ENCODE peak calls at places on chromosomes 7 and 10, in nine cellular contexts. P is PC-3, H is astrocyte of the spinal cord, Q is SK-N-SH, B is tibial artery, D is HL-60, V is H9, Z is fibroblast of mammary gland, J is fibroblast of lung. C is an unnamed sample.

GRCh38 chr10:125661942-125662515 is 20.9 kb downstream of the TEX36 start:
- DNase-seq in P (peak), H (peak), Q (no peak), B (no peak), D (no peak), V (no peak), Z (peak), J (peak), C (peak)

GRCh38 chr7:13071999-13072398 is 384.6 kb downstream of the ARL4A start:
- DNase-seq in P (no peak), H (no peak), Q (no peak), B (no peak), D (no peak), V (no peak), Z (no peak), J (no peak), C (peak)

GRCh38 chr7:121406461-121406860 is 10.4 kb upstream of the FAM3C start:
- DNase-seq in P (no peak), H (no peak), Q (no peak), B (no peak), D (no peak), V (no peak), Z (no peak), J (no peak), C (no peak)

GRCh38 chr7:140327261-140327661 is 71.1 kb downstream of the SLC37A3 start:
- DNase-seq in P (no peak), H (no peak), Q (peak), B (no peak), D (no peak), V (no peak), Z (no peak), J (no peak), C (no peak)

GRCh38 chr7:1271046-1271445 is 38.4 kb downstream of the UNCX start:
- DNase-seq in P (no peak), H (no peak), Q (no peak), B (no peak), D (no peak), V (no peak), Z (no peak), J (no peak), C (no peak)

GRCh38 chr10:133528845-133529575 is 1.8 kb downstream of the CYP2E1 start:
- DNase-seq in P (peak), H (no peak), Q (peak), B (no peak), D (peak), V (no peak), Z (peak), J (peak), C (no peak)

GRCh38 chr10:7625836-7626235 is 40.9 kb downstream of the ITIH5 start:
- DNase-seq in P (no peak), H (no peak), Q (no peak), B (no peak), D (no peak), V (no peak), Z (peak), J (no peak), C (peak)

GRCh38 chr10:29266641-29267040 is 22.2 kb upstream of the LYZL1 start:
- DNase-seq in P (no peak), H (peak), Q (peak), B (no peak), D (no peak), V (peak), Z (peak), J (peak), C (no peak)

GRCh38 chr10:88062385-88062784 is 199.0 kb downstream of the PTEN start:
- DNase-seq in P (no peak), H (peak), Q (no peak), B (no peak), D (peak), V (no peak), Z (no peak), J (peak), C (no peak)

GRCh38 chr10:86265236-86265876 is 101.2 kb downstream of the GRID1 start:
- DNase-seq in P (no peak), H (no peak), Q (peak), B (peak), D (no peak), V (peak), Z (no peak), J (no peak), C (no peak)

GRCh38 chr7:65250697-65251395 is 122.8 kb upstream of the ZNF92 start:
- DNase-seq in P (no peak), H (no peak), Q (no peak), B (no peak), D (no peak), V (peak), Z (no peak), J (no peak), C (no peak)

GRCh38 chr10:127040756-127041155 is 135.5 kb downstream of the DOCK1 start:
- DNase-seq in P (peak), H (no peak), Q (no peak), B (no peak), D (no peak), V (no peak), Z (no peak), J (peak), C (peak)

GRCh38 chr10:1187151-1187854 is 131.1 kb downstream of the WDR37 start:
- DNase-seq in P (no peak), H (no peak), Q (no peak), B (no peak), D (no peak), V (no peak), Z (no peak), J (no peak), C (peak)

GRCh38 chr7:144812379-144813283 is 23.2 kb downstream of the TPK1 start:
- DNase-seq in P (no peak), H (no peak), Q (no peak), B (no peak), D (peak), V (no peak), Z (no peak), J (no peak), C (no peak)

GRCh38 chr10:100562806-100563293 is 27.1 kb downstream of the HIF1AN start:
- DNase-seq in P (no peak), H (peak), Q (peak), B (no peak), D (peak), V (peak), Z (peak), J (peak), C (peak)

GRCh38 chr7:36107926-36108631 is 45.0 kb upstream of the EEPD1 start:
- DNase-seq in P (no peak), H (no peak), Q (no peak), B (no peak), D (no peak), V (no peak), Z (no peak), J (no peak), C (no peak)

GRCh38 chr7:16587785-16588184 is 57.8 kb downstream of the ANKMY2 start:
- DNase-seq in P (no peak), H (no peak), Q (no peak), B (no peak), D (no peak), V (no peak), Z (no peak), J (no peak), C (no peak)

GRCh38 chr7:102288285-102288930 is 1.7 kb downstream of the SH2B2 start:
- DNase-seq in P (peak), H (no peak), Q (no peak), B (no peak), D (peak), V (no peak), Z (no peak), J (no peak), C (no peak)
- TF ChIP-seq CTCF in P (peak), H (peak), Q (peak), B (no peak), D (peak), V (no peak), Z (no peak), J (peak), C (no peak)

DNA sequence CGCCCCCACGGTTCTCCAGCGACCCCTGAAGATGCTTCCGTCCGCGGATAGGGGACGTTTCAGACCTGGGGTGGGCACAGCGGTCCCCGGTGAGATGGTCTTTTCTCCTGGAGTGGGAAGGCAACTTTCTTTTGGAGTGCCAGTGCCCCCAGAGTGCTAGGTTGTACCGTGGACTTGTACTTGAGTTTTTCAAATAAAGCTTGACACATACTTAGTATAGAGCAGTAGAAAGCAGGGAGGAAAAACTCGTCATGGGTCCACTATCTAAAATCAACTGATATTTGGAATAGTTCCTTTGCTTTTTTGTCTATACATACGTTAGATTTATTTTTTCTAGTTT is 28.4 kb downstream of the RBM20 start:
- DNase-seq in P (no peak), H (no peak), Q (no peak), B (peak), D (no peak), V (no peak), Z (no peak), J (no peak), C (no peak)
- TF ChIP-seq CTCF in P (no peak), H (no peak), Q (no peak), B (no peak), D (no peak), V (no peak), Z (no peak), J (no peak), C (no peak)

DNA sequence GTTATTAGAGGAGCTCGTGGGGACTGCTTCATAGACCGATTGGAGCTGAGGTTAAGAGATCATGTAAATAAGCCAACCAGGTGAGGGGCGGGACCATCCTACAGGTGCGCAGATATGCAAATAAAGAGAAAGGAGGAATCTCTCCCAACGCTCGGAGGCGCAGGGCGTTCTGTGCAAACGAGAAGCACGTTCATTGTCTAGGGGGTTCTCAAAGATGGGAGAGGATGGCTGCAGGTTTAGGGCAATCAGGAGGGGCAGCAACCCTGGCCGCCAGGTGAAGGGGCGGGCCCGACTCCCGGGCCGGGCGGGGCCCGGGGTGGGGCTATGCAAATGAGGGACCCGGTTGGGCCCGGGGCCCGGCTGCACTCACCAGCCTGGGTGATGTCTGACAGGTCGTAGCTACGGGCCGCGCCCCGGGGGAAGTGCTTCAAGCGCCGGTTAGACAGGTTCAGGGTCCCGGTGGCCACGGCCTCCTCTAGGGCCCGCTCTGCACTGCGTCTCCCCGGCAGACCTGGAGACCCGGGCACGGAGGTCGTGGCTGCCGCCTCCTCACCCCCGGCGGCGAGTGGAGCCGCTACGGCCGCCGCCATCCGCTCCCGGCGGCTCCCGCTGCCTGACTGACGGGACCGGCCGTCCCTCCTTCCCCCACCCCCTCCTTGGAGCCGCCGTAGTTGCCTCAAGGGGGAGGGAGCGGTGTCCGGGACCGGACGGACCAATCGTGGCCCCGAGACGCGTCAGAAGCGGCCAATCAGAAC is at the start of gene LRCH4:
- DNase-seq in P (peak), H (no peak), Q (peak), B (no peak), D (peak), V (peak), Z (peak), J (no peak), C (peak)
- TF ChIP-seq CTCF in P (no peak), H (no peak), Q (no peak), B (no peak), D (no peak), V (no peak), Z (no peak), J (no peak), C (no peak)

GRCh38 chr7:105136221-105136620 is 122.2 kb downstream of the KMT2E start:
- DNase-seq in P (peak), H (no peak), Q (no peak), B (no peak), D (no peak), V (no peak), Z (no peak), J (no peak), C (no peak)
- TF ChIP-seq CTCF in P (peak), H (no peak), Q (peak), B (no peak), D (no peak), V (peak), Z (peak), J (peak), C (peak)

DNA sequence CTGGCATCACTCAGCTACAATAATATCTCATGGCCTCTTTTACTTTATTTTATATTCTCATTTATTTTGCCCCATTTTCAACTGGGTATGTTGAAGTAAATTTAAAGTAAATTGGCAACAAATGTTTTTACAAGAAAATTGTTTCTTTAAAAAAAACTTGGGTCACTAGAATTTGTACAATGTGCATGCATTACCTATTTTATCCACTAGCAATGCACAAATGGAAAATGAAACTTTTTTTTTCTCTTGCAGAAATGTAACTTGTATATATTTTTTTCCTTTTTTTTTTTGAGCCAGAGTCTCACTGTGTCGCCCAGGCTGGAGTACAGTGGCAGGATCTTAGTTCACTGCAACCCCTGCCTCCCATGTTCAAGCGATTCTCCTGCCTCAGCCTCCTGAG is 10.3 kb upstream of the H2AZ2 start:
- DNase-seq in P (no peak), H (no peak), Q (no peak), B (no peak), D (no peak), V (no peak), Z (no peak), J (no peak), C (no peak)
- TF ChIP-seq CTCF in P (no peak), H (no peak), Q (peak), B (no peak), D (no peak), V (no peak), Z (no peak), J (no peak), C (no peak)

DNA sequence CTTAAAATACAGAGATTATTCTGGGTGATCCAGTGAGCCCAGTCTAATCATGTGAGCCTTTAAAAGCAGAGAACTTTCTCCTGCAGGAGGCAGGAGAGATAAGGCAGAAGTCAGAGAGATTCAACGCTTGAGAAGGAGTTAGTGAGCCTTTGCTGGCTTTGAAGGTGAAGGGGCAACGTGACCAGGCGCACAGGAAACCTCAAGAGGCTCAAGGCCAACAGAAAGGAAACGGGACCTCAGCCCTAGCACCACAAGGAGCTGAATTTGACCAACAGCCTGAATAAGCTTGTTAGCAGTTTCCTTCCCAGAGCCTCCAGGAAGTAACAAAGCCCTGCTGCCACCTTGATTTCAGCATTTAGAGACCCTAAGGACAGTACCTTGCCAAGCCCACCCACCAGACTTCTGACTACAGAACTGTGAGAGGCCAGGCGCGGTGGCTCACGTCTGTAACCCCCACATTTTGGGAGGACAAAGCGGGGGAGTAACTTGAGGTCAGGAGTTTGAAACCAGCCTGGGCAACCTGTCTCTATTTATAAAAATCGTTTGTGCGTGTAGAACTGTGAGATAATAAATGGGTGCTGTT is 87.3 kb upstream of the KAT6B start:
- DNase-seq in P (peak), H (peak), Q (no peak), B (no peak), D (peak), V (peak), Z (peak), J (peak), C (peak)
- TF ChIP-seq CTCF in P (peak), H (peak), Q (peak), B (no peak), D (peak), V (peak), Z (peak), J (peak), C (no peak)

DNA sequence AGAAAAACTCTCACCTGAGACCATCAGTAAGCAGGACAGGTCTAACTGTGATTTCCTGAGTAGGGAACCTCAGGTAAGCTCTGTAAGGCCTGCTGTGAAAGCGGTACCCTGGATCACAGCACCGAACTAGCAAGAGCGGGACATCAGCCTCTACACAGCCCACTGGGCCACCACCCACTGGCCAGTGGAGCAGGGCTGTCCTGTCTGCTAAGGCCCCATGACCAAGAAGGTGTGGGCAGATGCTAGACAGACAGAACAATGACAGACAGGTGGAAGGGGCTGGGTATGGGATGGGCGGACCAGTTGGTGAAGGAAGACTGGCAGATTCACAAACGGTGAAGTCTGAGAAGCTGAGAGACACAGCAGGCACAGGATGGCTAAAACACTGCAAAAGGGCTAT is 79.4 kb upstream of the DDC start:
- DNase-seq in P (no peak), H (no peak), Q (peak), B (no peak), D (no peak), V (no peak), Z (no peak), J (no peak), C (no peak)
- TF ChIP-seq CTCF in P (no peak), H (no peak), Q (no peak), B (no peak), D (no peak), V (no peak), Z (no peak), J (no peak), C (no peak)